ENCODE peak calls at places on chromosomes 5 and 9, in four cellular contexts. V, O, A and D are unnamed samples.

GRCh38 chr5:6557807-6558575 is 74.9 kb downstream of the NSUN2 start:
- DNase-seq in V (no peak), O (no peak), A (no peak), D (no peak)

GRCh38 chr9:37026085-37026935 is 7.8 kb downstream of the PAX5 start:
- DNase-seq in V (no peak), O (no peak), A (no peak), D (no peak)

GRCh38 chr5:151671979-151672378 is 14.7 kb downstream of the SPARC start:
- DNase-seq in V (no peak), O (no peak), A (no peak), D (no peak)

GRCh38 chr5:77407152-77407551 is 85.0 kb downstream of the WDR41 start:
- DNase-seq in V (no peak), O (no peak), A (no peak), D (no peak)

GRCh38 chr5:67063791-67064190 is 132.8 kb downstream of the CD180 start:
- DNase-seq in V (no peak), O (no peak), A (no peak), D (no peak)

GRCh38 chr9:137488330-137488653 is 29.2 kb upstream of the NSMF start:
- DNase-seq in V (no peak), O (no peak), A (no peak), D (no peak)

GRCh38 chr5:57862471-57863282 is 380.1 kb upstream of the ACTBL2 start:
- DNase-seq in V (no peak), O (no peak), A (no peak), D (no peak)

GRCh38 chr9:6902423-6902822 is 144.7 kb downstream of the KDM4C start:
- DNase-seq in V (no peak), O (no peak), A (no peak), D (no peak)

GRCh38 chr9:93154293-93154903 is 20.3 kb upstream of the NINJ1 start:
- DNase-seq in V (no peak), O (peak), A (no peak), D (no peak)

GRCh38 chr5:76742586-76742985 is 26.7 kb downstream of the F2R start:
- DNase-seq in V (no peak), O (no peak), A (no peak), D (no peak)

GRCh38 chr9:130138791-130139190 is 33.4 kb upstream of the NCS1 start:
- DNase-seq in V (no peak), O (no peak), A (no peak), D (no peak)

GRCh38 chr5:78717674-78718073 is 69.1 kb upstream of the LHFPL2 start:
- DNase-seq in V (no peak), O (no peak), A (no peak), D (no peak)

GRCh38 chr5:30894811-30895210 is 298.7 kb upstream of the CDH6 start:
- DNase-seq in V (no peak), O (no peak), A (no peak), D (no peak)

GRCh38 chr9:70113403-70114022 is 69.9 kb downstream of the MAMDC2 start:
- DNase-seq in V (no peak), O (peak), A (no peak), D (peak)

GRCh38 chr5:137646761-137647160 is 89.1 kb downstream of the KLHL3 start:
- DNase-seq in V (no peak), O (no peak), A (no peak), D (no peak)

GRCh38 chr5:137651022-137651421 is 84.9 kb downstream of the KLHL3 start:
- DNase-seq in V (no peak), O (no peak), A (no peak), D (no peak)

GRCh38 chr5:137648361-137648760 is 87.5 kb downstream of the KLHL3 start:
- DNase-seq in V (no peak), O (no peak), A (no peak), D (no peak)

GRCh38 chr5:137647401-137647800 is 88.5 kb downstream of the KLHL3 start:
- DNase-seq in V (no peak), O (no peak), A (no peak), D (no peak)

GRCh38 chr5:137649228-137649890 is 86.5 kb downstream of the KLHL3 start:
- DNase-seq in V (no peak), O (no peak), A (no peak), D (no peak)
- TF ChIP-seq ZNF274 in V (no peak), O (no peak), A (no peak), D (no peak)

GRCh38 chr5:122192883-122193496 is 63.6 kb downstream of the ZNF474 start:
- DNase-seq in V (no peak), O (peak), A (peak), D (peak)

GRCh38 chr5:122190156-122190555 is 60.8 kb downstream of the ZNF474 start:
- DNase-seq in V (no peak), O (no peak), A (no peak), D (no peak)

GRCh38 chr5:122187426-122187825 is 58.1 kb downstream of the ZNF474 start:
- DNase-seq in V (no peak), O (no peak), A (no peak), D (no peak)

GRCh38 chr5:122195784-122196394 is 66.5 kb downstream of the ZNF474 start:
- DNase-seq in V (no peak), O (peak), A (no peak), D (peak)

DNA sequence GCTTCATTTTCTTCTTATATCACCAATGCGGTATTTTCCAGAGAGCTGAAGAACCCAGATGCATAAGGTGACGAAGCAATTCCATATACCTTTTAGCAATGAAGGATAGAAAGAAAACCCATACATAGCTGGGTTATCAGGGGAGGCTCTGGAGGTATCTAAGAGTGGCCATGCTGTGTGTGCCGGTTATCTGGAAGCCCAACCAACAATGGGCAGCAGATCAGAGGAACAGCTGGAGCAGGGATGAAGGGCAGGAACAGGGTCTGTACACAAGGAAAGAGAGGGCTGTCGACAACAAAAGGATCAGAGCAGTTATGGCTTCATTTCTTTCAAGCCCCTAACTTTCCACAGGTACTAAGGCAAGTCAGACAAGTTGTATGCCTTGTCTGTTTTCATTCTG is 63.1 kb downstream of the ZNF474 start:
- DNase-seq in V (no peak), O (no peak), A (no peak), D (no peak)
- TF ChIP-seq YY1 in V (no peak), O (no peak), A (no peak), D (no peak)

GRCh38 chr9:132823370-132824144 is 54.5 kb downstream of the AK8 start:
- DNase-seq in V (no peak), O (peak), A (no peak), D (no peak)
- TF ChIP-seq SUZ12 in V (no peak), O (no peak), A (no peak), D (no peak)

DNA sequence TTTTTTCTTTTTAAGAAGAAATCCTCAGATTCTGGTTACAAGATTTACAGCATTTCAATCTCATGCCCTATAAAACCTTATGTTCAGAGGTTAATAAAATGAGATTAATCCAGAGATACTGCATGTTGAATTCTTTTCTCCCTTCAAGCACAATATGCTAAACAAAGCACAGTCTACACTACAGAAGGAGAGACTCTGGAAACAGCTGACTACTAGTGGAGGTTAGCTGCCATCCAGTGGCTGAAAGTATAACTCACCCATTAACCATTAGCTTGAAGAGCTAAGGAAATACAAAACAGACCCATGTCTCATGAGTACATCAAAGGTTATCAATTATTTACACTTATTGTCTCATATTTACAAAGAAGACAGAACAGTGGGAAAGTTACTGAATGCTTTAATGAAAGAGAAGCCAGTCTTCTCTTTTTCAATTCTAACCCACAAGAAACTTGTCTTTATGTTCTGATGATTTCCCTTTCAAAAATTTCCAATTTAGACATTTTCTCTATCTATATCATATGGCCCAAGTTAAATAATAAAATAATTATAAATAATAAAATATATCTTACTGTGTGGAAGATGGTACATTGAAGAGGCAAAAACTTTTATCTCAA is 12.7 kb upstream of the DNAH5 start:
- DNase-seq in V (no peak), O (peak), A (no peak), D (peak)
- TF ChIP-seq ZNF274 in V (no peak), O (no peak), A (no peak), D (no peak)